ENCODE peak calls at places on chromosome 14, in four cellular contexts. V, N, K and H are unnamed samples.

GRCh38 chr14:72054929-72055328 is 122.7 kb downstream of the RGS6 start:
- DNase-seq in V (no peak), K (no peak), N (no peak), H (no peak)

GRCh38 chr14:53999061-53999488 is 42.5 kb upstream of the BMP4 start:
- DNase-seq in K (no peak), V (no peak), N (peak; percentile 84), H (peak; percentile 18)

GRCh38 chr14:23387916-23388882 is 11.4 kb downstream of the CMTM5 start:
- DNase-seq in K (no peak), N (no peak), V (no peak), H (no peak)

GRCh38 chr14:53458368-53458814 is 305.3 kb upstream of the DDHD1 start:
- DNase-seq in K (peak; percentile 73), N (peak; percentile 26), V (no peak), H (peak; percentile 47)

GRCh38 chr14:104939666-104940410 is 15.2 kb downstream of the PLD4 start:
- DNase-seq in V (no peak), N (no peak), K (no peak), H (no peak)

GRCh38 chr14:105065280-105066228 is at the start of gene GPR132:
- DNase-seq in V (no peak), K (peak; percentile 78), N (no peak), H (no peak)

GRCh38 chr14:64704145-64704742 is at the start of gene PLEKHG3:
- DNase-seq in V (peak; percentile 89), K (peak; percentile 69), N (no peak), H (no peak)

GRCh38 chr14:75417674-75418073 is 10.1 kb upstream of the JDP2 start:
- DNase-seq in V (no peak), N (no peak), K (peak; percentile 33), H (no peak)

GRCh38 chr14:95545769-95546168 is 10.9 kb downstream of the GLRX5 start:
- DNase-seq in K (peak; percentile 95), V (no peak), N (peak; percentile 75), H (peak; percentile 77)

GRCh38 chr14:64178814-64179213 is 115.4 kb downstream of the ESR2 start:
- DNase-seq in V (no peak), N (no peak), K (no peak), H (no peak)

GRCh38 chr14:81582420-81582819 is 48.8 kb upstream of the SEL1L start:
- DNase-seq in N (no peak), K (peak; percentile 5), V (no peak), H (no peak)

GRCh38 chr14:51478241-51478640 is 173.5 kb upstream of the FRMD6 start:
- DNase-seq in K (no peak), N (no peak), V (no peak), H (no peak)

DNA sequence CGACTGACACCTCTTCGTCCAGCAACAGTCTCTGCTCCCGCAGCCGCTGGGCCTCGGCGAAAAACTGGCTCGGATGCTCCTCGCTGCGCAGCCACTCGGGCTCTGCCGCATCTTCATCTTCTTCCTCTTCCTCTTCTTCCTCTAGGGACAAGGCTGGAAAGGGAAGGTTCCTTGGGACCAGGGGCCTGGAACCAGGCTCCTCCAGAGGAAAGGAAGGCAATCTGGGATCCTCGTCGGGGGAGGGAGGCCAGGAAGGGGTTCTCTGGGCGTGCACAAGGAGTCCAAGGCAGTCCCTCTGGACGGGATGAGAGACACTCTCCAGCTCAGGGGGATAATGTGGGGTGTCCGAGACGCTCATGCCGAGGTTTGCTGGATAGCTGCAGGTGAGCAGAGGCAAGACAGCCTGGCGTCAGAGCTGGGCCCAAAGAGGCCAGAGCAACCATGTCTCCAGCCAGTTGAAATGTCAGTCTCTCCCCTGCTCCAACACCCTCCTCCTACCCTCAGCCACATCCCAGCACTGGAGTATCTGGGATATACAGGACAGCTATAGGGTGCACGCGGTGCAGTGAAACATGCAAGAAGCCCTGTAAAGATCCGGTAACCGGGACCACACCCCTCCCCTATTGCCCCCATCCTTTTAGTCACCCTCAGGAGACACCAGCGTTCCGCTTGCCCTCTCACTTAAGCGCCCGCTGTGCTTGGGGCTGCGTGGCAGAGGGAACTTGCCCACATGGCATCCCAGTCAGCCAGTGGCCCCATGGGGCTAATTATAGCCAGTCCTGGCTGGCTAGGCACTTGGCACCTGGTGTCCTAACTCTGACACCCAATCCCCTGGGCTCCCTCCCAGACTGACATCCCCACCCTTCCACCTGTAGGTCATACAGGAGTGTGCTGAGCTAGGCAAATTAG is at the start of gene KLHL33:
- DNase-seq in V (no peak), K (no peak), N (no peak), H (no peak)
- H3K4me3 ChIP-seq in V (peak within 1 kb of the TSS; percentile 30), K (no peak within 1 kb of the TSS), N (peak within 1 kb of the TSS; percentile 5), H (peak within 1 kb of the TSS; percentile 37)

GRCh38 chr14:28630100-28630499 is 136.5 kb upstream of the FOXG1 start:
- DNase-seq in K (no peak), N (no peak), V (no peak), H (no peak)

GRCh38 chr14:28629328-28630004 is 137.1 kb upstream of the FOXG1 start:
- DNase-seq in K (peak; percentile 77), V (no peak), N (no peak), H (no peak)

DNA sequence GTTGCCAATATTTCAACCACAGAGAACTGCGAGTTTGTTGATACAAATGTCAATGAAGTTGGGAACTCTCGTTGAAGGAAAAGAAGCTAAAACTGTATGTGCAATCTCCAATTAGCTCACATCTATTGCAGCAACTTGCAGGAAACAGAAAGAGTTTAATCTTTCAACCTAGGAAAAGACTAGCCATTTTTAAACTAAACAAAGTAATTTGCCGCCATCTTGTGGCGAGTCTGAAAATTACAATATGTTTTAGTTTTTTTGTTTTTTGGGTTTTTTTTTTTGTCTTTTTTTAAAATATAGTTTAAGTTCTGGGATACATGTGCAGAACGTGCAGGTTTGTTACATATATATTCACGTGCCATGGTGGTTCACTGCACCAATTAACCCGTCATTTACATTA is 131.2 kb upstream of the FOXG1 start:
- DNase-seq in N (peak; percentile 35), K (peak; percentile 37), V (no peak), H (no peak)
- TF ChIP-seq CTCF in N (peak; percentile 10), K (peak; percentile 16), V (no peak), H (peak; percentile 48)

GRCh38 chr14:31421200-31421599 is 850 bp upstream of the HEATR5A start:
- DNase-seq in N (no peak), V (no peak), K (no peak), H (no peak)
- H3K4me3 ChIP-seq in N (no peak overlapping the region), V (no peak overlapping the region), K (no peak overlapping the region), H (no peak overlapping the region)

GRCh38 chr14:93078830-93079229 is 36.9 kb downstream of the ITPK1 start:
- DNase-seq in V (no peak), K (no peak), N (no peak), H (no peak)

GRCh38 chr14:93081875-93082570 is 33.7 kb downstream of the ITPK1 start:
- DNase-seq in K (no peak), V (no peak), N (no peak), H (no peak)

GRCh38 chr14:93079865-93080403 is 35.8 kb downstream of the ITPK1 start:
- DNase-seq in N (no peak), K (no peak), V (no peak), H (no peak)

GRCh38 chr14:93076755-93077154 is 39.0 kb downstream of the ITPK1 start:
- DNase-seq in V (no peak), K (no peak), N (no peak), H (no peak)

DNA sequence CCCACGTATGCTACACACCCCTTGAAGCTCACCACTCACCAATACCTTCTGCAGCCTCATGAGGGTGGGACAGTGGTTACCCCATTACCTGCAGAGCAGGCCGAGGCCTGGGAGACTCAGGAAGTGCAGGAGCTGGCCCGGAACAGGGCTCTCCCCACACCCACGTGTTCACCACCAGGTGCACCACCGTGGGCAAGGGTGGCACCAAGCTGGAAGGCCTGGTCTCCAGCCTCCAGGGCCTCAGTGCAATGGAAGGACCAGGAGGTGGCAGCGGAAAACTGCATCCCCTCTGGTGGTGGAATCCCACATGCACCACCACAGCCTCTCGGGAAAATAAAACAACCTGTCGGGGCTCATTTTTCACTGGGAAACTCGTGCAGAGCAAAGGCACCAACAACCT is 36.4 kb downstream of the ITPK1 start:
- DNase-seq in K (no peak), N (no peak), V (no peak), H (no peak)
- TF ChIP-seq CTCF in K (no peak), N (no peak), V (no peak), H (no peak)